ENCODE peak calls at places on chromosome 16, in five cellular contexts. C is H1, R is HCT116, Z is GM12878, Q is K562. M is an unnamed sample. For H3K9me3, the result is how much of the 10 kb centered on the place peaks cover.

GRCh38 chr16:8512941-8513624 is 77.2 kb downstream of the TMEM114 start:
- DNase-seq in C (no peak), R (no peak), Z (peak), Q (no peak), M (no peak)

GRCh38 chr16:30355144-30355953 is at the start of gene CD2BP2:
- DNase-seq in C (peak), R (peak), Z (peak), Q (peak), M (peak)

GRCh38 chr16:87326151-87326571 is 9.0 kb upstream of the C16orf95 start:
- DNase-seq in C (no peak), R (no peak), Z (no peak), Q (no peak), M (no peak)

GRCh38 chr16:29876578-29877249 is 13.7 kb upstream of the CDIPT start:
- DNase-seq in C (peak), R (no peak), Z (no peak), Q (peak), M (no peak)

GRCh38 chr16:79628501-79628975 is 28.0 kb upstream of the MAF start:
- DNase-seq in C (no peak), R (no peak), Z (peak), Q (no peak), M (no peak)

GRCh38 chr16:67088551-67088950 is 21.2 kb upstream of the PHAF1 start:
- DNase-seq in C (no peak), R (no peak), Z (no peak), Q (no peak), M (no peak)

GRCh38 chr16:74603848-74604247 is 3.1 kb downstream of the GLG1 start:
- DNase-seq in C (no peak), R (no peak), Z (no peak), Q (no peak), M (peak)

GRCh38 chr16:24255446-24256352 is at the start of gene CACNG3:
- DNase-seq in C (peak), R (no peak), Z (no peak), Q (peak), M (peak)

GRCh38 chr16:49563666-49564065 is 190.1 kb downstream of the C16orf78 start:
- DNase-seq in C (no peak), R (no peak), Z (no peak), Q (no peak), M (no peak)

GRCh38 chr16:27270389-27270788 is 1.8 kb upstream of the NSMCE1 start:
- DNase-seq in C (no peak), R (no peak), Z (no peak), Q (no peak), M (no peak)

GRCh38 chr16:46620265-46621005 is 744 bp downstream of the SHCBP1 start:
- DNase-seq in C (no peak), R (no peak), Z (no peak), Q (peak), M (no peak)

GRCh38 chr16:8644513-8645140 is 23.1 kb downstream of the METTL22 start:
- DNase-seq in C (no peak), R (no peak), Z (no peak), Q (no peak), M (no peak)

GRCh38 chr16:86872833-86873232 is 294.5 kb downstream of the FOXL1 start:
- DNase-seq in C (no peak), R (no peak), Z (no peak), Q (no peak), M (no peak)

GRCh38 chr16:70437582-70438324 is 1.1 kb downstream of the ST3GAL2 start:
- DNase-seq in C (peak), R (no peak), Z (no peak), Q (peak), M (no peak)

GRCh38 chr16:53080345-53081031 is 25.7 kb downstream of the CHD9 start:
- DNase-seq in C (no peak), R (no peak), Z (no peak), Q (no peak), M (no peak)

GRCh38 chr16:49050607-49051006 is 231.0 kb downstream of the CBLN1 start:
- DNase-seq in C (no peak), R (no peak), Z (no peak), Q (no peak), M (no peak)

GRCh38 chr16:87145181-87146176 is 171.7 kb downstream of the C16orf95 start:
- DNase-seq in C (no peak), R (peak), Z (no peak), Q (peak), M (no peak)

GRCh38 chr16:81752225-81752875 is 26.7 kb upstream of the PLCG2 start:
- DNase-seq in C (no peak), R (no peak), Z (peak), Q (peak), M (no peak)

GRCh38 chr16:9870962-9871361 is 311.3 kb downstream of the GRIN2A start:
- DNase-seq in C (no peak), R (no peak), Z (no peak), Q (no peak), M (no peak)

GRCh38 chr16:69535123-69536050 is 30.4 kb upstream of the NFAT5 start:
- DNase-seq in C (no peak), R (no peak), Z (no peak), Q (no peak), M (no peak)

GRCh38 chr16:67516296-67517177 is 12.1 kb upstream of the RIPOR1 start:
- DNase-seq in C (no peak), R (no peak), Z (no peak), Q (no peak), M (no peak)

GRCh38 chr16:70779361-70779760 is 21.6 kb downstream of the VAC14 start:
- DNase-seq in C (no peak), R (no peak), Z (no peak), Q (no peak), M (no peak)

GRCh38 chr16:6335072-6335471 is 997.6 kb upstream of the RBFOX1 start:
- DNase-seq in C (peak), R (no peak), Z (no peak), Q (peak), M (no peak)

GRCh38 chr16:75433732-75434413 is 570 bp upstream of the CFDP1 start:
- DNase-seq in C (peak), R (no peak), Z (no peak), Q (peak), M (peak)

GRCh38 chr16:57797526-57798266 is 4.6 kb downstream of the KIFC3 start:
- DNase-seq in C (peak), R (no peak), Z (no peak), Q (no peak), M (peak)

GRCh38 chr16:86510465-86511261 is at the start of gene FOXF1:
- DNase-seq in C (peak), R (no peak), Z (no peak), Q (no peak), M (no peak)

GRCh38 chr16:53048139-53048915 is 4.4 kb downstream of the CHD9NB start:
- DNase-seq in C (no peak), R (no peak), Z (no peak), Q (no peak), M (peak)

GRCh38 chr16:59905628-59906027 is 1171.5 kb upstream of the GOT2 start:
- DNase-seq in C (no peak), R (no peak), Z (no peak), Q (no peak), M (no peak)

GRCh38 chr16:28925386-28926228 is 569 bp upstream of the RABEP2 start:
- DNase-seq in C (no peak), R (peak), Z (no peak), Q (peak), M (peak)

GRCh38 chr16:57725976-57726375 is 9.6 kb upstream of the KATNB1 start:
- DNase-seq in C (no peak), R (no peak), Z (no peak), Q (no peak), M (no peak)

GRCh38 chr16:51002889-51003490 is 148.1 kb downstream of the SALL1 start:
- DNase-seq in C (no peak), R (no peak), Z (no peak), Q (no peak), M (peak)
- TF ChIP-seq SRF in C (no peak), R (no peak), Z (no peak), Q (no peak), M (no peak)

GRCh38 chr16:3377917-3378316 is 22.2 kb downstream of the OR2C1 start:
- DNase-seq in C (no peak), R (no peak), Z (no peak), Q (no peak), M (peak)
- H3K9me3 ChIP-seq in C (half or more), R (under half), Z (under half), Q (under half), M (under half)

DNA sequence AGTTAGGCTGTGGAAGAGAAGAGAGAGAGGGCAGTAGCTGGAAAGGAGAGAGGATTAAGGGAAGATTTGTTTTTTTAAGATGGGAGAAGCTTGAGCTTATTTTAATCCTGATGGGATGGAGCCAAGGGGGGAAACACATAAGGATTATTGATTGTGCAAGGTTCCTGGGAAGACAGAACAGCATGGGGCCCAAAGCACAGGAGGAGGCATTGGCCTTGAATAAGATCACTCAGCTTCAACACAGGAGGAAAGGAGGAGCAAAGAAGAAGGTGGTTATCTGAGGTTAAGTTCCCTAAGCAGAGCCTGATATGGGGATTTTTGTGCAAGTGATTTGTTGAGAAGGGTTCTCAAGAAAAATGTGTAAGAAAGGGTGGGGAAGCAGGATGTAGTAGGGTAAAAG is 169.8 kb downstream of the ABCC12 start:
- DNase-seq in C (no peak), R (no peak), Z (no peak), Q (no peak), M (no peak)
- TF ChIP-seq SRF in C (no peak), R (no peak), Z (no peak), Q (no peak), M (no peak)

GRCh38 chr16:88622866-88623265 is 15.5 kb upstream of the IL17C start:
- DNase-seq in C (no peak), R (no peak), Z (no peak), Q (no peak), M (no peak)
- H3K9me3 ChIP-seq in C (under half), R (under half), Z (under half), Q (under half), M (under half)

DNA sequence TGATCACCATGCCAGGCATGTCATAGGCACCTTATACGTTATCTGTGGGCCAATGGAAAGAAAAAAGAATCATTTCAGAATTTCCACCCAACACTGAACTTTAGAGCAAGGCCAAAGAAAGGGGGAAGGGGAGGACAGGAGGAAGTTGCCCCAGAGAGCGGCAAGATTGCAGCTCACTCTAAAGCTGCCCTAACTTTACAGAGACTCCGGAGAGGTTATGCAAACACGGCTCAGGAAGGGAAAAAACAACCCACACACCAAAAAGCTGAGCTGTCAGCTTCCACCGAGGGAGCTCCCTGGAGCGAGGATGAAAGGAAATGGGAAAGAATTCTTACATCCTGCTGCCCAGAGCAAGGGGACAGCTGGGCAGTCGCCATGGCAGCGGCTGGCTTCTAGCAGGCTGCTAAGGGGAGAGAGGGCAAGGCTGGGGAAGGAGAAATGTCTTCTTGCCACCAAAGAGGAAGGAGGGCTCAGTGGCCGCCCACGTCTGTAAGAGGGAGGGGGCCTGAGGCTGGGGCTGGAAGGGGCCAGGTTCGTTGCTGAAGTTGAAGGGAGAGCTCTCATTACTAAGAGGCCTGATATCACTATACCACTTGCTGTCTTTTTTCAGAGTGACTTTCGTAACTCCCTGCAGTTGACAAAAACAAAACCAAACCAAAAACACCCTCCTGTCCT is 18.2 kb downstream of the COTL1 start:
- DNase-seq in C (peak), R (no peak), Z (no peak), Q (no peak), M (peak)
- TF ChIP-seq SRF in C (no peak), R (no peak), Z (no peak), Q (no peak), M (no peak)

GRCh38 chr16:35131429-35131828 is 1672.0 kb downstream of the TP53TG3F start:
- DNase-seq in C (no peak), R (no peak), Z (no peak), Q (no peak), M (no peak)
- H3K9me3 ChIP-seq in C (half or more), R (under half), Z (under half), Q (under half), M (half or more)

GRCh38 chr16:22355487-22355908 is 18.9 kb downstream of the CDR2 start:
- DNase-seq in C (no peak), R (no peak), Z (peak), Q (no peak), M (no peak)

GRCh38 chr16:22356930-22357634 is 17.3 kb downstream of the CDR2 start:
- DNase-seq in C (no peak), R (no peak), Z (peak), Q (no peak), M (no peak)

GRCh38 chr16:22357635-22357971 is 16.8 kb downstream of the CDR2 start:
- DNase-seq in C (no peak), R (no peak), Z (no peak), Q (no peak), M (no peak)

GRCh38 chr16:22359679-22360078 is 14.7 kb downstream of the CDR2 start:
- DNase-seq in C (no peak), R (no peak), Z (no peak), Q (no peak), M (no peak)

DNA sequence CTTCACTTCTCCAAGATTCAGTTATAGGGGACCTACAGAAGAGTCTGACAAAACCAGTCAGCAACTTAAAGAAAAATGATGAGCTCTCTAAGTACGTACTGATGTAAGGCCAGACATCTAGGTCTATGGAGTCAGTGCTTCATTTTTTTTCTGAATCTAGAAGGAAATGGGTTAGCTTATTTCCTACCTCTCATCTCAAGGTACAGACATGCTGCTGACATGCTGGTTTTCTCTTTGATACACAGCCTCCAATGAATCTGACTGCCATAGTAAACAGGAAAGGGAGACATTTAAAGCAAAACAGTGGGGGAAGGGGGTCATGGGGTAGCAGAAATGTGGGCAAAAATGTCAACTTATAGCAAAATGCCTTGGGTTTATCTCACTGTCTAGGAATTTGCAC is 16.4 kb downstream of the CDR2 start:
- DNase-seq in C (no peak), R (no peak), Z (no peak), Q (no peak), M (no peak)
- TF ChIP-seq SRF in C (no peak), R (no peak), Z (no peak), Q (no peak), M (no peak)

DNA sequence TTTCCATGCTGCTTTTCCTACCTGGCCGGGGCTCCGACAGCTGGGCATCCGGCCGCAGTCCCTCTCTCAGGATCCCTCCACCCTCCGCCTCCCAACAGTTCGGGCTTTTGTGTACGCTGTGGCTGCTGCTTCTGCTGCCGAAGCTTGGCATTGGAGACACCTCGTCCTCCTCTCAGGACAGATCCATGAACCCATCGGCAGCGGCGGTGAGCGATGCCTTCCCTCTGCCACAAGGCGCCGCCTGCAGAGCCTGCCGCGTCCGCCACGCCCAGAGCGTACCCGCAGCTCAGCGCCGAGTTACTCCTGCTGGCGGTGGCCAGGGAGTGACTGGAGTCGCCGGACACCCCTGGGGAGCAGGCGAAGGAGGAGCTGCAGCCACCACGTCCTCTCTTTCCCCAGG is 2032.8 kb downstream of the TP53TG3F start:
- DNase-seq in C (no peak), R (no peak), Z (no peak), Q (no peak), M (no peak)
- H3K9me3 ChIP-seq in C (half or more), R (under half), Z (under half), Q (under half), M (half or more)

DNA sequence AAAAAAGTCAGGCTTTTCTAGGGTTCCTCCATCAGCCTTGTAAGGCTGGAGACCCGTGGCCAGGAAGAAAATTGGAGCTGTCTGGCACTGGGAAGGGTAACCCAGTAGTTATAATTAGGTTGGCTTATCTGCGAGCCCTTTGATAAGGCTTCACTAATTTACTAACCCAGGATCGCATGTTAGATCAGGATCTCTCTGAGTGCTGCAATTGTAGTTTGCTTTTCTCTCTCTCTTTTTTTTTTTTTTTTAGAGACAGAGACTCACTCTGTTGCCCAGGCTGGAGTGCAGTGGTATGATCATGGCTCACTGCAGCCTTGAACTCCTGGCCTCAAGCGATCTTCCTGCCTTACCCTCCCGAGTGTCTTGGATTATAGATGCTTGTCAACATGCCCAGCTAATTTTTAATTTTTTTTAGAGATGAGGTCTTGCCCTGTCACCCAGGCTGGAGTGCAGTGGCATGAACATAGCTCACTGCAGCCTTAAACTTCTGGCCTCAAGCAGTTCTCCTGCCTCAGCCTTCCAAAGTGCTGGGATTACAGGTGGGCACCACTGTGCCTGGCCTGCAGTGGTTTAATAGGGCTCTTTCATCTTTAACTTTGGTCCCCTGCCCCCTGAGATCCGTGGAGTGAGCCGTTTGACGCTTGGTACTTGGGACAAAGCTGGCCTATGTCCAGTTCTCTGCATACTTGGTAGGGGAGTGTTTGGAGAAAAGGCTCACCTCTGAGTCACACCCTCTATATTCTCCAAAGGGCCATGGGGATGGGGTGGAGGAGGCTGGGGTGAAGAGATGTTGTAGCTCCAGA is 17.2 kb downstream of the ABCC1 start:
- DNase-seq in C (no peak), R (peak), Z (no peak), Q (no peak), M (no peak)
- TF ChIP-seq SRF in C (no peak), R (no peak), Z (no peak), Q (no peak), M (no peak)

GRCh38 chr16:35745821-35746248 is 2286.4 kb downstream of the TP53TG3F start:
- DNase-seq in C (no peak), R (no peak), Z (no peak), Q (no peak), M (no peak)
- H3K9me3 ChIP-seq in C (half or more), R (under half), Z (under half), Q (under half), M (half or more)

M was measured in HepG2.